ENCODE peak calls at places on chromosomes 3 and 15, in nine cellular contexts. One of them, this sample, is unnamed.

GRCh38 chr3:150362515-150363302 is 45.4 kb upstream of the TSC22D2 start:
- DNase-seq in GM13977: no peak
- DNase-seq in fibroblast of mammary gland: no peak
- DNase-seq in GM10248: no peak
- DNase-seq in fibroblast of lung: no peak
- DNase-seq in bronchial epithelial cell: peak; percentile 95
- DNase-seq in CD4-positive, alpha-beta T cell: no peak
- DNase-seq in IMR-90: no peak
- DNase-seq in BE2C: no peak
- DNase-seq in this sample: no peak

GRCh38 chr3:125045965-125046364 is 9.8 kb downstream of the HEG1 start:
- DNase-seq in GM13977: no peak
- DNase-seq in fibroblast of mammary gland: peak; percentile 84
- DNase-seq in GM10248: no peak
- DNase-seq in fibroblast of lung: peak; percentile 92
- DNase-seq in bronchial epithelial cell: peak; percentile 81
- DNase-seq in CD4-positive, alpha-beta T cell: no peak
- DNase-seq in IMR-90: peak; percentile 87
- DNase-seq in BE2C: no peak
- DNase-seq in this sample: no peak

GRCh38 chr15:100020614-100021013 is 287.4 kb upstream of the LYSMD4 start:
- DNase-seq in GM13977: no peak
- DNase-seq in fibroblast of mammary gland: no peak
- DNase-seq in GM10248: no peak
- DNase-seq in fibroblast of lung: no peak
- DNase-seq in bronchial epithelial cell: no peak
- DNase-seq in CD4-positive, alpha-beta T cell: no peak
- DNase-seq in IMR-90: no peak
- DNase-seq in BE2C: no peak
- DNase-seq in this sample: no peak

GRCh38 chr3:127059032-127059560 is 76.2 kb downstream of the PLXNA1 start:
- DNase-seq in GM13977: no peak
- DNase-seq in fibroblast of mammary gland: peak; percentile 82
- DNase-seq in GM10248: no peak
- DNase-seq in fibroblast of lung: no peak
- DNase-seq in bronchial epithelial cell: no peak
- DNase-seq in CD4-positive, alpha-beta T cell: no peak
- DNase-seq in IMR-90: no peak
- DNase-seq in BE2C: no peak
- DNase-seq in this sample: no peak

GRCh38 chr3:104281713-104282112 is 1085.0 kb upstream of the ALCAM start:
- DNase-seq in GM13977: no peak
- DNase-seq in fibroblast of mammary gland: no peak
- DNase-seq in GM10248: no peak
- DNase-seq in fibroblast of lung: no peak
- DNase-seq in bronchial epithelial cell: no peak
- DNase-seq in CD4-positive, alpha-beta T cell: no peak
- DNase-seq in IMR-90: no peak
- DNase-seq in BE2C: no peak
- DNase-seq in this sample: no peak

GRCh38 chr3:58107597-58107996 is 99.4 kb downstream of the FLNB start:
- DNase-seq in GM13977: no peak
- DNase-seq in fibroblast of mammary gland: no peak
- DNase-seq in GM10248: no peak
- DNase-seq in fibroblast of lung: no peak
- DNase-seq in bronchial epithelial cell: no peak
- DNase-seq in CD4-positive, alpha-beta T cell: no peak
- DNase-seq in IMR-90: no peak
- DNase-seq in BE2C: no peak
- DNase-seq in this sample: no peak

GRCh38 chr15:68620721-68621528 is 42.1 kb downstream of the CORO2B start:
- DNase-seq in GM13977: no peak
- DNase-seq in fibroblast of mammary gland: peak; percentile 97
- DNase-seq in GM10248: no peak
- DNase-seq in fibroblast of lung: peak; percentile 97
- DNase-seq in bronchial epithelial cell: peak; percentile 8
- DNase-seq in CD4-positive, alpha-beta T cell: no peak
- DNase-seq in IMR-90: peak; percentile 98
- DNase-seq in BE2C: peak; percentile 85
- DNase-seq in this sample: no peak

GRCh38 chr3:55720614-55721013 is 233.5 kb upstream of the WNT5A start:
- DNase-seq in GM13977: peak; percentile 50
- DNase-seq in fibroblast of mammary gland: peak; percentile 40
- DNase-seq in GM10248: peak; percentile 34
- DNase-seq in fibroblast of lung: peak; percentile 52
- DNase-seq in bronchial epithelial cell: peak; percentile 11
- DNase-seq in CD4-positive, alpha-beta T cell: no peak
- DNase-seq in IMR-90: peak; percentile 80
- DNase-seq in BE2C: no peak
- DNase-seq in this sample: peak; percentile 42

GRCh38 chr3:31911124-31911523 is 69.9 kb downstream of the OSBPL10 start:
- DNase-seq in GM13977: no peak
- DNase-seq in fibroblast of mammary gland: no peak
- DNase-seq in GM10248: no peak
- DNase-seq in fibroblast of lung: no peak
- DNase-seq in bronchial epithelial cell: no peak
- DNase-seq in CD4-positive, alpha-beta T cell: no peak
- DNase-seq in IMR-90: no peak
- DNase-seq in BE2C: no peak
- DNase-seq in this sample: no peak

GRCh38 chr3:31909455-31909854 is 71.6 kb downstream of the OSBPL10 start:
- DNase-seq in GM13977: no peak
- DNase-seq in fibroblast of mammary gland: no peak
- DNase-seq in GM10248: no peak
- DNase-seq in fibroblast of lung: no peak
- DNase-seq in bronchial epithelial cell: no peak
- DNase-seq in CD4-positive, alpha-beta T cell: no peak
- DNase-seq in IMR-90: no peak
- DNase-seq in BE2C: no peak
- DNase-seq in this sample: no peak

GRCh38 chr3:31911643-31912042 is 69.4 kb downstream of the OSBPL10 start:
- DNase-seq in GM13977: no peak
- DNase-seq in fibroblast of mammary gland: peak; percentile 24
- DNase-seq in GM10248: no peak
- DNase-seq in fibroblast of lung: no peak
- DNase-seq in bronchial epithelial cell: peak; percentile 95
- DNase-seq in CD4-positive, alpha-beta T cell: no peak
- DNase-seq in IMR-90: peak; percentile 22
- DNase-seq in BE2C: no peak
- DNase-seq in this sample: no peak

GRCh38 chr3:31906182-31906581 is 74.9 kb downstream of the OSBPL10 start:
- DNase-seq in GM13977: no peak
- DNase-seq in fibroblast of mammary gland: no peak
- DNase-seq in GM10248: no peak
- DNase-seq in fibroblast of lung: no peak
- DNase-seq in bronchial epithelial cell: peak; percentile 24
- DNase-seq in CD4-positive, alpha-beta T cell: no peak
- DNase-seq in IMR-90: no peak
- DNase-seq in BE2C: no peak
- DNase-seq in this sample: no peak

DNA sequence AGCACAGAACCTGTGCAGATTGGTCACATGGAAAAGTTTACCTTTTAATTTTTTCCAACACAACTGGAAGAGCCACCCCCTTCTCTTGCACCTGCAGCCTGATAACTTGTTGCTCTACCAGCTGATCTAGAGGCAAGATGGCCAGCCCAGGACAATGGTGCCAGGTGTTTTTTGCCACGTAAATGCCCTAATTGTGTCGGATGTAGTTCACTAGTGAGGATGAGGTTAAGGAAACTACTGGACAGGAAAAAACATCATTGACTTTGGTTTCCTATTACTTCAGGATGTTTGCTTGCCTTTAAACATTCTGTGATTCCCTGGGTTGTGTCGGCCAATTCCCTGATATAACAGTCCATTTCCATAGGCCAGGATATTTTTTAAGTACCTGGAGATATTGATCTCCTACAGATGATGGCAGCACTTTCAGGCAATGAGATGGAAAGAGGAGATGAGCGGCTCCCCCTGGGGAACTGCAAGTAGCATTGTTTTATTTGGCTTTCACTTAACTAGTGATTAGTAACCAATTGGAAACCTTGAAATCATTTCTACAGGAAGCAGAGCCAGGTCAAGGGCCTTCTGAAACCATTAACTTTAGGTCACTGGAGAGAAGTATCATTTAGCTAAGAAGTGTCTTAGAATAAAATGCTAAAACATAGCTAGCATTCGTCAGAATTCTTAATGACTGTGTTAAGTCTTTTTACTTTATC is 72.5 kb downstream of the OSBPL10 start:
- DNase-seq in GM13977: no peak
- DNase-seq in fibroblast of mammary gland: peak; percentile 58
- DNase-seq in GM10248: no peak
- DNase-seq in fibroblast of lung: peak; percentile 19
- DNase-seq in bronchial epithelial cell: peak; percentile 16
- DNase-seq in CD4-positive, alpha-beta T cell: no peak
- DNase-seq in IMR-90: peak; percentile 14
- DNase-seq in BE2C: no peak
- DNase-seq in this sample: no peak
- TF ChIP-seq CTCF in GM13977: no peak
- TF ChIP-seq CTCF in fibroblast of mammary gland: peak; percentile 29
- TF ChIP-seq CTCF in GM10248: no peak
- TF ChIP-seq CTCF in fibroblast of lung: peak; percentile 24
- TF ChIP-seq CTCF in bronchial epithelial cell: no peak
- TF ChIP-seq CTCF in CD4-positive, alpha-beta T cell: no peak
- TF ChIP-seq CTCF in IMR-90: no peak
- TF ChIP-seq CTCF in BE2C: no peak
- TF ChIP-seq CTCF in this sample: no peak

GRCh38 chr15:78303729-78304486 is 4.5 kb upstream of the SKIC8 start:
- DNase-seq in GM13977: no peak
- DNase-seq in fibroblast of mammary gland: no peak
- DNase-seq in GM10248: no peak
- DNase-seq in fibroblast of lung: no peak
- DNase-seq in bronchial epithelial cell: no peak
- DNase-seq in CD4-positive, alpha-beta T cell: no peak
- DNase-seq in IMR-90: no peak
- DNase-seq in BE2C: no peak
- DNase-seq in this sample: no peak
- TF ChIP-seq CTCF in GM13977: no peak
- TF ChIP-seq CTCF in fibroblast of mammary gland: no peak
- TF ChIP-seq CTCF in GM10248: no peak
- TF ChIP-seq CTCF in fibroblast of lung: no peak
- TF ChIP-seq CTCF in bronchial epithelial cell: no peak
- TF ChIP-seq CTCF in CD4-positive, alpha-beta T cell: no peak
- TF ChIP-seq CTCF in IMR-90: no peak
- TF ChIP-seq CTCF in BE2C: no peak
- TF ChIP-seq CTCF in this sample: no peak

GRCh38 chr3:139633511-139633910 is 44.3 kb downstream of the NMNAT3 start:
- DNase-seq in GM13977: no peak
- DNase-seq in fibroblast of mammary gland: no peak
- DNase-seq in GM10248: no peak
- DNase-seq in fibroblast of lung: no peak
- DNase-seq in bronchial epithelial cell: no peak
- DNase-seq in CD4-positive, alpha-beta T cell: no peak
- DNase-seq in IMR-90: no peak
- DNase-seq in BE2C: no peak
- DNase-seq in this sample: no peak

GRCh38 chr3:139627759-139628158 is 50.0 kb downstream of the NMNAT3 start:
- DNase-seq in GM13977: no peak
- DNase-seq in fibroblast of mammary gland: no peak
- DNase-seq in GM10248: no peak
- DNase-seq in fibroblast of lung: no peak
- DNase-seq in bronchial epithelial cell: no peak
- DNase-seq in CD4-positive, alpha-beta T cell: no peak
- DNase-seq in IMR-90: no peak
- DNase-seq in BE2C: no peak
- DNase-seq in this sample: no peak

GRCh38 chr3:139630532-139630931 is 47.2 kb downstream of the NMNAT3 start:
- DNase-seq in GM13977: no peak
- DNase-seq in fibroblast of mammary gland: no peak
- DNase-seq in GM10248: no peak
- DNase-seq in fibroblast of lung: peak; percentile 6
- DNase-seq in bronchial epithelial cell: no peak
- DNase-seq in CD4-positive, alpha-beta T cell: no peak
- DNase-seq in IMR-90: no peak
- DNase-seq in BE2C: no peak
- DNase-seq in this sample: no peak

GRCh38 chr3:139634236-139634635 is 43.5 kb downstream of the NMNAT3 start:
- DNase-seq in GM13977: no peak
- DNase-seq in fibroblast of mammary gland: no peak
- DNase-seq in GM10248: no peak
- DNase-seq in fibroblast of lung: peak; percentile 46
- DNase-seq in bronchial epithelial cell: no peak
- DNase-seq in CD4-positive, alpha-beta T cell: no peak
- DNase-seq in IMR-90: no peak
- DNase-seq in BE2C: no peak
- DNase-seq in this sample: no peak

GRCh38 chr3:139629033-139629432 is 48.7 kb downstream of the NMNAT3 start:
- DNase-seq in GM13977: peak; percentile 18
- DNase-seq in fibroblast of mammary gland: peak; percentile 10
- DNase-seq in GM10248: peak; percentile 27
- DNase-seq in fibroblast of lung: no peak
- DNase-seq in bronchial epithelial cell: peak; percentile 83
- DNase-seq in CD4-positive, alpha-beta T cell: no peak
- DNase-seq in IMR-90: peak; percentile 2
- DNase-seq in BE2C: peak; percentile 48
- DNase-seq in this sample: peak; percentile 25
- TF ChIP-seq CTCF in GM13977: peak; percentile 41
- TF ChIP-seq CTCF in fibroblast of mammary gland: peak; percentile 40
- TF ChIP-seq CTCF in GM10248: peak; percentile 13
- TF ChIP-seq CTCF in fibroblast of lung: peak; percentile 33
- TF ChIP-seq CTCF in bronchial epithelial cell: peak; percentile 65
- TF ChIP-seq CTCF in CD4-positive, alpha-beta T cell: no peak
- TF ChIP-seq CTCF in IMR-90: peak; percentile 19
- TF ChIP-seq CTCF in BE2C: peak; percentile 73
- TF ChIP-seq CTCF in this sample: no peak

GRCh38 chr3:141460097-141460704 is 26.6 kb upstream of the RASA2 start:
- DNase-seq in GM13977: peak; percentile 76
- DNase-seq in fibroblast of mammary gland: peak; percentile 89
- DNase-seq in GM10248: peak; percentile 81
- DNase-seq in fibroblast of lung: peak; percentile 74
- DNase-seq in bronchial epithelial cell: peak; percentile 72
- DNase-seq in CD4-positive, alpha-beta T cell: peak; percentile 89
- DNase-seq in IMR-90: peak; percentile 85
- DNase-seq in BE2C: peak; percentile 93
- DNase-seq in this sample: peak; percentile 80

GRCh38 chr3:141466633-141467169 is 20.1 kb upstream of the RASA2 start:
- DNase-seq in GM13977: no peak
- DNase-seq in fibroblast of mammary gland: no peak
- DNase-seq in GM10248: no peak
- DNase-seq in fibroblast of lung: no peak
- DNase-seq in bronchial epithelial cell: no peak
- DNase-seq in CD4-positive, alpha-beta T cell: no peak
- DNase-seq in IMR-90: no peak
- DNase-seq in BE2C: no peak
- DNase-seq in this sample: no peak

GRCh38 chr3:141469712-141470111 is 17.1 kb upstream of the RASA2 start:
- DNase-seq in GM13977: no peak
- DNase-seq in fibroblast of mammary gland: no peak
- DNase-seq in GM10248: no peak
- DNase-seq in fibroblast of lung: peak; percentile 42
- DNase-seq in bronchial epithelial cell: no peak
- DNase-seq in CD4-positive, alpha-beta T cell: no peak
- DNase-seq in IMR-90: peak; percentile 52
- DNase-seq in BE2C: no peak
- DNase-seq in this sample: no peak

GRCh38 chr3:141462176-141462859 is 24.5 kb upstream of the RASA2 start:
- DNase-seq in GM13977: peak; percentile 32
- DNase-seq in fibroblast of mammary gland: no peak
- DNase-seq in GM10248: no peak
- DNase-seq in fibroblast of lung: no peak
- DNase-seq in bronchial epithelial cell: no peak
- DNase-seq in CD4-positive, alpha-beta T cell: no peak
- DNase-seq in IMR-90: no peak
- DNase-seq in BE2C: no peak
- DNase-seq in this sample: peak; percentile 44

DNA sequence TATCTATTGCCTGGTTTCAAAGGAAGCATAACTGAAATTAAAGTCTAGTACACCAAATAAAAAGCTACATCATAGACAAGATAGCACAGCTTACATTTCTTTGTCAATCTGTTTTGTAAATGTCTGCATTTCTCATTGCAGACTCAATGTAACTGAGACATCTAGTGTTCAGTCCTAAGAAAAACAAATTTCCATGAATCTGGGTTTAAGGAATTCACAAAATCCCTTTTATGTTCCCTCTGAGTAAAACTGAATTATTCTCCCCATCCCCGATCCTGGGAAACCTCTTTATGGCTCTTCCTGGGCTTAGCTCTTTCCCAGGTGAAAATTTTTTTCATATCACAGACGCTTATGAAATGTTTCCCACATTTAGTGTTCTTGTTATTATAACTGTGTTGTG is 21.6 kb upstream of the RASA2 start:
- DNase-seq in GM13977: no peak
- DNase-seq in fibroblast of mammary gland: peak; percentile 52
- DNase-seq in GM10248: no peak
- DNase-seq in fibroblast of lung: peak; percentile 39
- DNase-seq in bronchial epithelial cell: no peak
- DNase-seq in CD4-positive, alpha-beta T cell: no peak
- DNase-seq in IMR-90: peak; percentile 51
- DNase-seq in BE2C: no peak
- DNase-seq in this sample: no peak
- TF ChIP-seq CTCF in GM13977: no peak
- TF ChIP-seq CTCF in fibroblast of mammary gland: peak; percentile 48
- TF ChIP-seq CTCF in GM10248: no peak
- TF ChIP-seq CTCF in fibroblast of lung: peak; percentile 42
- TF ChIP-seq CTCF in bronchial epithelial cell: no peak
- TF ChIP-seq CTCF in CD4-positive, alpha-beta T cell: no peak
- TF ChIP-seq CTCF in IMR-90: peak; percentile 41
- TF ChIP-seq CTCF in BE2C: peak; percentile 12
- TF ChIP-seq CTCF in this sample: no peak